ENCODE peak calls at places on chromosomes 6 and 20, in nine cellular contexts. One of them, this sample, is unnamed.

GRCh38 chr20:53898558-53898931 is 171.8 kb downstream of the BCAS1 start:
- DNase-seq in hippocampal formation: no peak
- DNase-seq in NCI-H1417: no peak
- DNase-seq in fibroblast of mammary gland: no peak
- DNase-seq in Caki2: no peak
- DNase-seq in KG1: no peak
- DNase-seq in AG09309: no peak
- DNase-seq in kidney tubule cell: no peak
- DNase-seq in nephron progenitor cell: no peak
- DNase-seq in this sample: no peak

GRCh38 chr6:139680819-139681218 is 306.4 kb upstream of the CITED2 start:
- DNase-seq in hippocampal formation: no peak
- DNase-seq in NCI-H1417: no peak
- DNase-seq in fibroblast of mammary gland: no peak
- DNase-seq in Caki2: no peak
- DNase-seq in KG1: no peak
- DNase-seq in AG09309: no peak
- DNase-seq in kidney tubule cell: no peak
- DNase-seq in nephron progenitor cell: no peak
- DNase-seq in this sample: no peak

GRCh38 chr6:169618526-169619490 is 83.0 kb downstream of the WDR27 start:
- DNase-seq in hippocampal formation: no peak
- DNase-seq in NCI-H1417: no peak
- DNase-seq in fibroblast of mammary gland: peak; percentile 93
- DNase-seq in Caki2: peak; percentile 46
- DNase-seq in KG1: no peak
- DNase-seq in AG09309: peak; percentile 99
- DNase-seq in kidney tubule cell: peak; percentile 40
- DNase-seq in nephron progenitor cell: no peak
- DNase-seq in this sample: peak; percentile 67

GRCh38 chr20:47258745-47259695 is 97.5 kb downstream of the ZMYND8 start:
- DNase-seq in hippocampal formation: no peak
- DNase-seq in NCI-H1417: no peak
- DNase-seq in fibroblast of mammary gland: peak; percentile 81
- DNase-seq in Caki2: peak; percentile 69
- DNase-seq in KG1: no peak
- DNase-seq in AG09309: no peak
- DNase-seq in kidney tubule cell: peak; percentile 71
- DNase-seq in nephron progenitor cell: no peak
- DNase-seq in this sample: no peak

GRCh38 chr20:1952737-1953530 is 40.9 kb downstream of the PDYN start:
- DNase-seq in hippocampal formation: no peak
- DNase-seq in NCI-H1417: peak; percentile 96
- DNase-seq in fibroblast of mammary gland: no peak
- DNase-seq in Caki2: no peak
- DNase-seq in KG1: no peak
- DNase-seq in AG09309: no peak
- DNase-seq in kidney tubule cell: no peak
- DNase-seq in nephron progenitor cell: no peak
- DNase-seq in this sample: no peak

GRCh38 chr20:18164356-18164755 is 26.7 kb downstream of the KAT14 start:
- DNase-seq in hippocampal formation: no peak
- DNase-seq in NCI-H1417: no peak
- DNase-seq in fibroblast of mammary gland: peak; percentile 23
- DNase-seq in Caki2: peak; percentile 6
- DNase-seq in KG1: no peak
- DNase-seq in AG09309: peak; percentile 10
- DNase-seq in kidney tubule cell: peak; percentile 71
- DNase-seq in nephron progenitor cell: no peak
- DNase-seq in this sample: no peak

GRCh38 chr6:100246206-100246605 is 218.5 kb downstream of the SIM1 start:
- DNase-seq in hippocampal formation: no peak
- DNase-seq in NCI-H1417: peak; percentile 10
- DNase-seq in fibroblast of mammary gland: no peak
- DNase-seq in Caki2: no peak
- DNase-seq in KG1: no peak
- DNase-seq in AG09309: no peak
- DNase-seq in kidney tubule cell: no peak
- DNase-seq in nephron progenitor cell: no peak
- DNase-seq in this sample: no peak

GRCh38 chr20:42272516-42272915 is 654.3 kb upstream of the CHD6 start:
- DNase-seq in hippocampal formation: no peak
- DNase-seq in NCI-H1417: no peak
- DNase-seq in fibroblast of mammary gland: no peak
- DNase-seq in Caki2: no peak
- DNase-seq in KG1: no peak
- DNase-seq in AG09309: no peak
- DNase-seq in kidney tubule cell: no peak
- DNase-seq in nephron progenitor cell: no peak
- DNase-seq in this sample: no peak

GRCh38 chr20:33839591-33839990 is 28.4 kb downstream of the CHMP4B start:
- DNase-seq in hippocampal formation: no peak
- DNase-seq in NCI-H1417: peak; percentile 29
- DNase-seq in fibroblast of mammary gland: no peak
- DNase-seq in Caki2: no peak
- DNase-seq in KG1: no peak
- DNase-seq in AG09309: no peak
- DNase-seq in kidney tubule cell: no peak
- DNase-seq in nephron progenitor cell: no peak
- DNase-seq in this sample: no peak